ENCODE peak calls at places on chromosomes 5 and 9, in ten cellular contexts. W, S, Q, C, J, N, A, R, O and F are unnamed samples.
A peak's percentile ranks its signal among the peaks of the same experiment; 100 is the strongest.

GRCh38 chr5:181187500-181188213 is 17.3 kb downstream of the TRIM7 start:
- DNase-seq in Q (peak; percentile 83), S (peak; percentile 89), A (peak; percentile 73), J (peak; percentile 77), R (peak; percentile 86), C (peak; percentile 89), N (peak; percentile 84), O (peak; percentile 86), W (peak; percentile 89), F (peak; percentile 57)

GRCh38 chr9:19022206-19022605 is 10.8 kb downstream of the SAXO1 start:
- DNase-seq in R (no peak), Q (no peak), J (no peak), O (no peak), C (no peak), W (no peak), N (no peak), A (no peak), S (no peak), F (no peak)

GRCh38 chr9:121295662-121296191 is 27.8 kb downstream of the GSN start:
- DNase-seq in J (no peak), A (no peak), N (no peak), R (no peak), W (no peak), O (no peak), C (peak; percentile 65), Q (no peak), S (no peak), F (no peak)

GRCh38 chr5:128228506-128228905 is 144.9 kb downstream of the SLC12A2 start:
- DNase-seq in S (no peak), A (no peak), R (no peak), J (no peak), N (no peak), O (no peak), Q (no peak), W (no peak), C (no peak), F (no peak)

GRCh38 chr5:163177971-163178370 is 259.4 kb upstream of the CCNG1 start:
- DNase-seq in A (no peak), J (no peak), S (no peak), Q (no peak), C (no peak), R (no peak), O (no peak), N (no peak), W (no peak), F (no peak)

GRCh38 chr5:142883025-142883424 is 112.8 kb downstream of the ARHGAP26 start:
- DNase-seq in A (no peak), O (no peak), J (no peak), N (no peak), R (no peak), C (no peak), W (peak; percentile 83), S (no peak), Q (no peak), F (no peak)

GRCh38 chr5:175521313-175521833 is 43.0 kb downstream of the SFXN1 start:
- DNase-seq in C (no peak), J (no peak), W (no peak), A (no peak), R (no peak), S (no peak), O (no peak), Q (no peak), N (no peak), F (peak; percentile 20)

GRCh38 chr5:157740211-157740610 is 3.3 kb upstream of the LSM11 start:
- DNase-seq in C (no peak), R (peak; percentile 19), W (no peak), N (no peak), Q (peak; percentile 23), S (peak; percentile 71), J (peak; percentile 47), A (no peak), O (no peak), F (no peak)

GRCh38 chr5:177301503-177302165 is 1.9 kb downstream of the RAB24 start:
- DNase-seq in C (peak; percentile 54), W (peak; percentile 61), N (no peak), S (peak; percentile 55), R (no peak), O (no peak), Q (peak; percentile 96), J (no peak), A (peak; percentile 67), F (no peak)

GRCh38 chr5:61619777-61620518 is 287.9 kb downstream of the ZSWIM6 start:
- DNase-seq in W (no peak), C (no peak), S (no peak), R (no peak), A (no peak), J (no peak), Q (no peak), N (no peak), O (no peak), F (no peak)

GRCh38 chr9:27261517-27262211 is 35.3 kb downstream of the EQTN start:
- DNase-seq in N (no peak), A (no peak), O (no peak), C (no peak), S (peak; percentile 44), R (no peak), Q (peak; percentile 34), J (no peak), W (no peak), F (no peak)

GRCh38 chr5:68379275-68380026 is 163.9 kb downstream of the PIK3R1 start:
- DNase-seq in A (no peak), W (peak; percentile 82), C (no peak), Q (no peak), S (no peak), J (no peak), N (no peak), O (no peak), R (no peak), F (no peak)

GRCh38 chr5:126000533-126000932 is 422.7 kb upstream of the GRAMD2B start:
- DNase-seq in Q (no peak), A (no peak), W (no peak), N (no peak), R (no peak), S (no peak), O (no peak), C (no peak), J (no peak), F (no peak)

GRCh38 chr5:72463499-72464052 is 43.6 kb downstream of the ZNF366 start:
- DNase-seq in N (no peak), C (no peak), A (no peak), O (no peak), R (no peak), W (no peak), Q (no peak), S (no peak), J (no peak), F (no peak)

GRCh38 chr5:107389769-107390168 is 281.0 kb downstream of the EFNA5 start:
- DNase-seq in Q (no peak), J (no peak), S (peak; percentile 17), N (no peak), O (no peak), C (no peak), W (no peak), A (no peak), R (no peak), F (no peak)

GRCh38 chr5:10987881-10988504 is 227.0 kb upstream of the DAP start:
- DNase-seq in A (peak; percentile 73), W (no peak), C (no peak), N (peak; percentile 59), J (peak; percentile 87), Q (peak; percentile 19), S (peak; percentile 86), R (peak; percentile 42), O (peak; percentile 86), F (peak; percentile 53)

DNA sequence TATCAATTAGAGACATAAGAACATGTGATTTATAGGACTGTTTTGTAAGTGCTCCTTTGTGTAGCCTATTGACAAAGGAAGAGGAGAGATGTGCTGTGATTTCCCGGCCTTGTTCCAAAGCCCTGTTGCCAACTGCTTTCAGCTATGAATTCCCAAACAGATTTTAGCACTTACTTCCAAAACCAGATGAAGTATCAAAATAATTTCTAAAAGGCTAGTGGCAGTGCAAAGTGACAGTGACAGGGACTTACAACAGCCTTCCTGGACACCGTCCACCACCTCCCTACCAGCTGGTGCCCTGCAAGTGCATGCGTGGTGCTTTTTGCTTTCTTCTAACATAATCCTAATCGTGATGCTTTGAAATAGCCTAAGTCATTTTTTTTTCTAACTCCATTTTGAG is 254.1 kb upstream of the ACTBL2 start:
- DNase-seq in N (no peak), S (no peak), C (no peak), J (no peak), A (no peak), R (no peak), W (no peak), Q (no peak), O (no peak), F (no peak)
- H3K4me1 ChIP-seq in N (peaks cover 5% of the 10 kb centered on the region), S (no peaks in the 10 kb centered on the region), C (no peaks in the 10 kb centered on the region), J (peaks cover 12% of the 10 kb centered on the region), A (no peaks in the 10 kb centered on the region), R (peaks cover 62% of the 10 kb centered on the region), W (no peaks in the 10 kb centered on the region), Q (peaks cover 35% of the 10 kb centered on the region), O (no peaks in the 10 kb centered on the region), F (no peaks in the 10 kb centered on the region)

GRCh38 chr5:14167211-14167845 is 24.2 kb downstream of the TRIO start:
- DNase-seq in Q (peak; percentile 55), O (no peak), S (no peak), C (no peak), N (no peak), A (no peak), W (no peak), R (no peak), J (no peak), F (no peak)
- H3K4me1 ChIP-seq in Q (peaks cover 50% of the 10 kb centered on the region), O (peaks cover 54% of the 10 kb centered on the region), S (peaks cover 35% of the 10 kb centered on the region), C (peaks cover 64% of the 10 kb centered on the region), N (peaks cover 14% of the 10 kb centered on the region), A (peaks cover 80% of the 10 kb centered on the region), W (no peaks in the 10 kb centered on the region), R (peaks cover 65% of the 10 kb centered on the region), J (peaks cover 17% of the 10 kb centered on the region), F (no peaks in the 10 kb centered on the region)

DNA sequence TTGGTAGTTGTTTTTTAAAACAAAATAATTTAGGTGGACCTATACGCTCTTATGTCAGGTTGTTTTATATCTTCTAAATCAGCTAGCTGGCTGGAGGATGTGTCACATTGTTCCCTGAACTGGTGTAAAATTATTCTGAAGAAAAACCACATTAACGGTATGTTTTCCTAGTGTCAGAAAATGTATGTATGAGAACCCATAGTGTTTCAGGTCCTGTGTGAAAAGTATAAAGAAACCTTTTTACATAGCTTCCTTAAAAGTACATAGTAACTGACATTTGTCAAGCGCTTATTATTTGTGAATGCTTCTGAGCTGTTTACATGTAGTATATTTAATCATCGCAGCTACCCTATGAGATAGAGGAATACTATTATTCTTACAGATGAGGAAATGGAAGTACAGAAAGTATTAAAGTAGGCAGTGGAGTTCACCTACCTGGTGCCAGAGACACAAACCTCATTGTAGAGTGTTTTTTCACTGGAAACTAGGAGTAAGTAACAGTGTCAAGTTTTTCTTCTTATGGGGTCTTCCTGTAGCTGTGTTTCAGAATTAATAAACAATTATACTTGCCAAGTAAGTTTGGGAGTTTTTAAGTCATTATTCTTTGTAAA is 10.4 kb upstream of the FAM120AOS start:
- DNase-seq in O (no peak), Q (no peak), J (no peak), W (no peak), R (no peak), N (no peak), C (no peak), S (no peak), A (no peak), F (no peak)
- H3K4me1 ChIP-seq in O (peaks cover 71% of the 10 kb centered on the region), Q (peaks cover 36% of the 10 kb centered on the region), J (peaks cover 18% of the 10 kb centered on the region), W (no peaks in the 10 kb centered on the region), R (peaks cover 20% of the 10 kb centered on the region), N (peaks cover 4% of the 10 kb centered on the region), C (peaks cover 66% of the 10 kb centered on the region), S (peaks cover 17% of the 10 kb centered on the region), A (peaks cover 99% of the 10 kb centered on the region), F (peaks cover 42% of the 10 kb centered on the region)

GRCh38 chr9:137266162-137266527 is 11.0 kb downstream of the NELFB start:
- DNase-seq in W (no peak), C (no peak), S (no peak), R (no peak), N (no peak), Q (no peak), A (no peak), O (peak; percentile 61), J (no peak), F (no peak)
- H3K4me1 ChIP-seq in W (peaks cover 5% of the 10 kb centered on the region), C (peaks cover 24% of the 10 kb centered on the region), S (no peaks in the 10 kb centered on the region), R (no peaks in the 10 kb centered on the region), N (no peaks in the 10 kb centered on the region), Q (peaks cover 4% of the 10 kb centered on the region), A (peaks cover 45% of the 10 kb centered on the region), O (peaks cover 25% of the 10 kb centered on the region), J (no peaks in the 10 kb centered on the region), F (peaks cover 4% of the 10 kb centered on the region)